ENCODE peak calls at places on chromosome 18, in eight cellular contexts. One of them, this sample, is unnamed.
A peak's percentile ranks its signal among the peaks of the same experiment; 100 is the strongest.

GRCh38 chr18:31102020-31102684 is at the start of gene DSC2:
- DNase-seq in astrocyte of the cerebellum: no peak
- DNase-seq in fibroblast of mammary gland: no peak
- DNase-seq in tibial artery: peak; percentile 22
- DNase-seq in cardiac fibroblast: no peak
- DNase-seq in left ventricle myocardium inferior: peak; percentile 26
- DNase-seq in choroid plexus epithelial cell: no peak
- DNase-seq in ovary: peak; percentile 14
- DNase-seq in this sample: no peak

GRCh38 chr18:12883003-12883683 is 894 bp downstream of the PTPN2 start:
- DNase-seq in astrocyte of the cerebellum: no peak
- DNase-seq in fibroblast of mammary gland: no peak
- DNase-seq in tibial artery: peak; percentile 31
- DNase-seq in cardiac fibroblast: no peak
- DNase-seq in left ventricle myocardium inferior: no peak
- DNase-seq in choroid plexus epithelial cell: no peak
- DNase-seq in ovary: no peak
- DNase-seq in this sample: no peak

GRCh38 chr18:5294113-5294617 is 1.4 kb downstream of the ZBTB14 start:
- DNase-seq in astrocyte of the cerebellum: no peak
- DNase-seq in fibroblast of mammary gland: peak; percentile 34
- DNase-seq in tibial artery: no peak
- DNase-seq in cardiac fibroblast: peak; percentile 5
- DNase-seq in left ventricle myocardium inferior: peak; percentile 49
- DNase-seq in choroid plexus epithelial cell: peak; percentile 10
- DNase-seq in ovary: no peak
- DNase-seq in this sample: no peak

GRCh38 chr18:65601775-65602174 is 149.0 kb upstream of the CDH7 start:
- DNase-seq in astrocyte of the cerebellum: no peak
- DNase-seq in fibroblast of mammary gland: no peak
- DNase-seq in tibial artery: no peak
- DNase-seq in cardiac fibroblast: no peak
- DNase-seq in left ventricle myocardium inferior: no peak
- DNase-seq in choroid plexus epithelial cell: no peak
- DNase-seq in ovary: no peak
- DNase-seq in this sample: no peak

GRCh38 chr18:57998461-57998860 is 45.6 kb upstream of the NEDD4L start:
- DNase-seq in astrocyte of the cerebellum: no peak
- DNase-seq in fibroblast of mammary gland: peak; percentile 66
- DNase-seq in tibial artery: no peak
- DNase-seq in cardiac fibroblast: peak; percentile 48
- DNase-seq in left ventricle myocardium inferior: no peak
- DNase-seq in choroid plexus epithelial cell: peak; percentile 12
- DNase-seq in ovary: no peak
- DNase-seq in this sample: no peak

GRCh38 chr18:76835380-76835779 is 13.0 kb downstream of the ZNF236 start:
- DNase-seq in astrocyte of the cerebellum: no peak
- DNase-seq in fibroblast of mammary gland: no peak
- DNase-seq in tibial artery: no peak
- DNase-seq in cardiac fibroblast: no peak
- DNase-seq in left ventricle myocardium inferior: no peak
- DNase-seq in choroid plexus epithelial cell: no peak
- DNase-seq in ovary: no peak
- DNase-seq in this sample: no peak

GRCh38 chr18:52510139-52510538 is 170.1 kb downstream of the DCC start:
- DNase-seq in astrocyte of the cerebellum: no peak
- DNase-seq in fibroblast of mammary gland: no peak
- DNase-seq in tibial artery: no peak
- DNase-seq in cardiac fibroblast: no peak
- DNase-seq in left ventricle myocardium inferior: no peak
- DNase-seq in choroid plexus epithelial cell: no peak
- DNase-seq in ovary: no peak
- DNase-seq in this sample: no peak

GRCh38 chr18:36333418-36333817 is 35.9 kb downstream of the FHOD3 start:
- DNase-seq in astrocyte of the cerebellum: peak; percentile 59
- DNase-seq in fibroblast of mammary gland: peak; percentile 93
- DNase-seq in tibial artery: no peak
- DNase-seq in cardiac fibroblast: peak; percentile 62
- DNase-seq in left ventricle myocardium inferior: no peak
- DNase-seq in choroid plexus epithelial cell: no peak
- DNase-seq in ovary: no peak
- DNase-seq in this sample: no peak

GRCh38 chr18:80009661-80010550 is 21.5 kb upstream of the TXNL4A start:
- DNase-seq in astrocyte of the cerebellum: peak; percentile 84
- DNase-seq in fibroblast of mammary gland: peak; percentile 99
- DNase-seq in tibial artery: peak; percentile 66
- DNase-seq in cardiac fibroblast: peak; percentile 98
- DNase-seq in left ventricle myocardium inferior: peak; percentile 75
- DNase-seq in choroid plexus epithelial cell: peak; percentile 95
- DNase-seq in ovary: peak; percentile 21
- DNase-seq in this sample: peak; percentile 97

GRCh38 chr18:60446821-60447220 is 74.2 kb upstream of the MC4R start:
- DNase-seq in astrocyte of the cerebellum: no peak
- DNase-seq in fibroblast of mammary gland: no peak
- DNase-seq in tibial artery: no peak
- DNase-seq in cardiac fibroblast: no peak
- DNase-seq in left ventricle myocardium inferior: no peak
- DNase-seq in choroid plexus epithelial cell: peak; percentile 60
- DNase-seq in ovary: no peak
- DNase-seq in this sample: no peak

GRCh38 chr18:59238385-59238784 is 18.4 kb downstream of the GRP start:
- DNase-seq in astrocyte of the cerebellum: no peak
- DNase-seq in fibroblast of mammary gland: no peak
- DNase-seq in tibial artery: no peak
- DNase-seq in cardiac fibroblast: no peak
- DNase-seq in left ventricle myocardium inferior: no peak
- DNase-seq in choroid plexus epithelial cell: no peak
- DNase-seq in ovary: no peak
- DNase-seq in this sample: no peak

GRCh38 chr18:6743988-6744387 is 14.5 kb downstream of the ARHGAP28 start:
- DNase-seq in astrocyte of the cerebellum: no peak
- DNase-seq in fibroblast of mammary gland: no peak
- DNase-seq in tibial artery: no peak
- DNase-seq in cardiac fibroblast: no peak
- DNase-seq in left ventricle myocardium inferior: no peak
- DNase-seq in choroid plexus epithelial cell: no peak
- DNase-seq in ovary: no peak
- DNase-seq in this sample: no peak

GRCh38 chr18:34942276-34942675 is 98.9 kb upstream of the MAPRE2 start:
- DNase-seq in astrocyte of the cerebellum: no peak
- DNase-seq in fibroblast of mammary gland: no peak
- DNase-seq in tibial artery: no peak
- DNase-seq in cardiac fibroblast: no peak
- DNase-seq in left ventricle myocardium inferior: no peak
- DNase-seq in choroid plexus epithelial cell: peak; percentile 48
- DNase-seq in ovary: no peak
- DNase-seq in this sample: no peak

GRCh38 chr18:79851981-79852380 is 54.2 kb downstream of the KCNG2 start:
- DNase-seq in astrocyte of the cerebellum: no peak
- DNase-seq in fibroblast of mammary gland: no peak
- DNase-seq in tibial artery: no peak
- DNase-seq in cardiac fibroblast: no peak
- DNase-seq in left ventricle myocardium inferior: no peak
- DNase-seq in choroid plexus epithelial cell: no peak
- DNase-seq in ovary: no peak
- DNase-seq in this sample: no peak

GRCh38 chr18:73741946-73742345 is 405.7 kb downstream of the FBXO15 start:
- DNase-seq in astrocyte of the cerebellum: no peak
- DNase-seq in fibroblast of mammary gland: peak; percentile 64
- DNase-seq in tibial artery: no peak
- DNase-seq in cardiac fibroblast: peak; percentile 75
- DNase-seq in left ventricle myocardium inferior: no peak
- DNase-seq in choroid plexus epithelial cell: peak; percentile 55
- DNase-seq in ovary: no peak
- DNase-seq in this sample: no peak

GRCh38 chr18:66616523-66616983 is 12.7 kb upstream of the CDH19 start:
- DNase-seq in astrocyte of the cerebellum: no peak
- DNase-seq in fibroblast of mammary gland: no peak
- DNase-seq in tibial artery: no peak
- DNase-seq in cardiac fibroblast: peak; percentile 35
- DNase-seq in left ventricle myocardium inferior: no peak
- DNase-seq in choroid plexus epithelial cell: peak; percentile 42
- DNase-seq in ovary: no peak
- DNase-seq in this sample: no peak
- TF ChIP-seq CTCF in astrocyte of the cerebellum: peak; percentile 61
- TF ChIP-seq CTCF in fibroblast of mammary gland: no peak
- TF ChIP-seq CTCF in tibial artery: no peak
- TF ChIP-seq CTCF in cardiac fibroblast: peak; percentile 52
- TF ChIP-seq CTCF in left ventricle myocardium inferior: no peak
- TF ChIP-seq CTCF in choroid plexus epithelial cell: peak; percentile 70
- TF ChIP-seq CTCF in ovary: no peak
- TF ChIP-seq CTCF in this sample: peak; percentile 65

GRCh38 chr18:63154350-63155152 is 165.0 kb downstream of the BCL2 start:
- DNase-seq in astrocyte of the cerebellum: no peak
- DNase-seq in fibroblast of mammary gland: no peak
- DNase-seq in tibial artery: no peak
- DNase-seq in cardiac fibroblast: no peak
- DNase-seq in left ventricle myocardium inferior: no peak
- DNase-seq in choroid plexus epithelial cell: no peak
- DNase-seq in ovary: no peak
- DNase-seq in this sample: no peak

GRCh38 chr18:63150942-63151421 is 168.6 kb downstream of the BCL2 start:
- DNase-seq in astrocyte of the cerebellum: no peak
- DNase-seq in fibroblast of mammary gland: no peak
- DNase-seq in tibial artery: no peak
- DNase-seq in cardiac fibroblast: no peak
- DNase-seq in left ventricle myocardium inferior: no peak
- DNase-seq in choroid plexus epithelial cell: no peak
- DNase-seq in ovary: no peak
- DNase-seq in this sample: no peak

GRCh38 chr18:63150326-63150725 is 169.2 kb downstream of the BCL2 start:
- DNase-seq in astrocyte of the cerebellum: no peak
- DNase-seq in fibroblast of mammary gland: no peak
- DNase-seq in tibial artery: no peak
- DNase-seq in cardiac fibroblast: no peak
- DNase-seq in left ventricle myocardium inferior: no peak
- DNase-seq in choroid plexus epithelial cell: no peak
- DNase-seq in ovary: no peak
- DNase-seq in this sample: no peak

GRCh38 chr18:63152791-63153190 is 166.8 kb downstream of the BCL2 start:
- DNase-seq in astrocyte of the cerebellum: no peak
- DNase-seq in fibroblast of mammary gland: no peak
- DNase-seq in tibial artery: no peak
- DNase-seq in cardiac fibroblast: no peak
- DNase-seq in left ventricle myocardium inferior: no peak
- DNase-seq in choroid plexus epithelial cell: no peak
- DNase-seq in ovary: no peak
- DNase-seq in this sample: no peak

DNA sequence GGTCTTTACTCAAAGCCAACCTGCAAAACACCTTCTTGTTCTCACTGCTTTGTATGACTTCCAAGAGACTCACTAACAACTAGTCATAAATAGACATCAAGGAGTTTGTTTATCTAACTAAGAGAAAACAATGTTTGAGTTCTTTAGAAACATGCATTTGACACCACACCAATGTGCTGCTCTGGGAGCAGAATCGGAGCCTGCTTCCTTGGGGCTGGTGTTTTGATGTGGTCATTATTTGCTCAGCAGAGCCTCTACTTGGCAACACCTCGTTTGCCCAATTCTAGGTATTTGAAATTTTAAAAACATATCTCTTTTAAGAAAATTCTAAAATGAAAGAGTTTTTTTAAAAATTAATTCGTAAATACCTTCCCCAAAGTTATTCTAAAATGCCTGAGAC is 167.5 kb downstream of the BCL2 start:
- DNase-seq in astrocyte of the cerebellum: no peak
- DNase-seq in fibroblast of mammary gland: no peak
- DNase-seq in tibial artery: no peak
- DNase-seq in cardiac fibroblast: no peak
- DNase-seq in left ventricle myocardium inferior: no peak
- DNase-seq in choroid plexus epithelial cell: no peak
- DNase-seq in ovary: no peak
- DNase-seq in this sample: no peak
- H3K4me3 ChIP-seq in astrocyte of the cerebellum: no peak overlapping the region
- H3K4me3 ChIP-seq in fibroblast of mammary gland: no peak overlapping the region
- H3K4me3 ChIP-seq in tibial artery: no peak overlapping the region
- H3K4me3 ChIP-seq in cardiac fibroblast: no peak overlapping the region
- H3K4me3 ChIP-seq in left ventricle myocardium inferior: no peak overlapping the region
- H3K4me3 ChIP-seq in choroid plexus epithelial cell: no peak overlapping the region
- H3K4me3 ChIP-seq in ovary: no peak overlapping the region
- H3K4me3 ChIP-seq in this sample: no peak overlapping the region

GRCh38 chr18:9810216-9810804 is 75.5 kb upstream of the TXNDC2 start:
- DNase-seq in astrocyte of the cerebellum: no peak
- DNase-seq in fibroblast of mammary gland: no peak
- DNase-seq in tibial artery: no peak
- DNase-seq in cardiac fibroblast: no peak
- DNase-seq in left ventricle myocardium inferior: no peak
- DNase-seq in choroid plexus epithelial cell: peak; percentile 54
- DNase-seq in ovary: no peak
- DNase-seq in this sample: no peak

GRCh38 chr18:9811978-9812377 is 73.8 kb upstream of the TXNDC2 start:
- DNase-seq in astrocyte of the cerebellum: no peak
- DNase-seq in fibroblast of mammary gland: no peak
- DNase-seq in tibial artery: no peak
- DNase-seq in cardiac fibroblast: no peak
- DNase-seq in left ventricle myocardium inferior: no peak
- DNase-seq in choroid plexus epithelial cell: no peak
- DNase-seq in ovary: no peak
- DNase-seq in this sample: no peak

GRCh38 chr18:9809686-9810085 is 76.1 kb upstream of the TXNDC2 start:
- DNase-seq in astrocyte of the cerebellum: no peak
- DNase-seq in fibroblast of mammary gland: no peak
- DNase-seq in tibial artery: no peak
- DNase-seq in cardiac fibroblast: no peak
- DNase-seq in left ventricle myocardium inferior: no peak
- DNase-seq in choroid plexus epithelial cell: no peak
- DNase-seq in ovary: no peak
- DNase-seq in this sample: no peak

GRCh38 chr18:9808530-9809241 is 77.1 kb upstream of the TXNDC2 start:
- DNase-seq in astrocyte of the cerebellum: no peak
- DNase-seq in fibroblast of mammary gland: no peak
- DNase-seq in tibial artery: no peak
- DNase-seq in cardiac fibroblast: peak; percentile 45
- DNase-seq in left ventricle myocardium inferior: peak; percentile 51
- DNase-seq in choroid plexus epithelial cell: no peak
- DNase-seq in ovary: peak; percentile 51
- DNase-seq in this sample: no peak

GRCh38 chr18:9810994-9811393 is 74.8 kb upstream of the TXNDC2 start:
- DNase-seq in astrocyte of the cerebellum: no peak
- DNase-seq in fibroblast of mammary gland: no peak
- DNase-seq in tibial artery: no peak
- DNase-seq in cardiac fibroblast: no peak
- DNase-seq in left ventricle myocardium inferior: no peak
- DNase-seq in choroid plexus epithelial cell: no peak
- DNase-seq in ovary: no peak
- DNase-seq in this sample: no peak
- TF ChIP-seq CTCF in astrocyte of the cerebellum: no peak
- TF ChIP-seq CTCF in fibroblast of mammary gland: no peak
- TF ChIP-seq CTCF in tibial artery: peak; percentile 19
- TF ChIP-seq CTCF in cardiac fibroblast: no peak
- TF ChIP-seq CTCF in left ventricle myocardium inferior: no peak
- TF ChIP-seq CTCF in choroid plexus epithelial cell: no peak
- TF ChIP-seq CTCF in ovary: no peak
- TF ChIP-seq CTCF in this sample: no peak

DNA sequence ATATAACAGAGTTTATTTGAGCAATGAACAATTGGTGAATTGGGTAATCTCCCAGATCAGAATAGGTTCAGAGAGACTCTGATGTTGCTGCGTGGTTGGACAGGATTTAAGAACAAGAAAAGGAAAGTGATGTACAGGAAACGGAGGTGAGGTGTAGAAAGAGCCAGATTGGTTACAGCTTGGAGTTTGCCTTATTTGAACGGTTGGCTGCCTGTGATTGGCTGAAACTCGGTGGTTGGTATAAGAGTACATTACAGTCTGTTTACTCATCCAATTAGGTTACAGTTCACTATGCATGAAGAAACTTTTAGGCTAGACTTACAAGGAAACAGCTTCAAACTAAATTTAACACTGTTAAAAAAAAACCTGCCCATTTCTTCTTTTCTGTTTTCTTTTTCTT is 68.0 kb upstream of the CABLES1 start:
- DNase-seq in astrocyte of the cerebellum: no peak
- DNase-seq in fibroblast of mammary gland: peak; percentile 60
- DNase-seq in tibial artery: no peak
- DNase-seq in cardiac fibroblast: peak; percentile 51
- DNase-seq in left ventricle myocardium inferior: no peak
- DNase-seq in choroid plexus epithelial cell: peak; percentile 35
- DNase-seq in ovary: no peak
- DNase-seq in this sample: no peak
- H3K4me3 ChIP-seq in astrocyte of the cerebellum: no peak overlapping the region
- H3K4me3 ChIP-seq in fibroblast of mammary gland: no peak overlapping the region
- H3K4me3 ChIP-seq in tibial artery: no peak overlapping the region
- H3K4me3 ChIP-seq in cardiac fibroblast: no peak overlapping the region
- H3K4me3 ChIP-seq in left ventricle myocardium inferior: no peak overlapping the region
- H3K4me3 ChIP-seq in choroid plexus epithelial cell: no peak overlapping the region
- H3K4me3 ChIP-seq in ovary: no peak overlapping the region
- H3K4me3 ChIP-seq in this sample: no peak overlapping the region

This sample was measured in retinal pigment epithelial cell.